ENCODE peak calls at places on chromosomes 13 and 19, in ten cellular contexts. One of them, this sample, is unnamed.

GRCh38 chr13:105721056-105721455 is 814.4 kb downstream of the EFNB2 start:
- DNase-seq in retinal pigment epithelial cell: no peak
- DNase-seq in cardiac septum: no peak
- DNase-seq in tibial nerve: no peak
- DNase-seq in neural crest cell: no peak
- DNase-seq in stimulated activated CD8-positive, alpha-beta memory T cell treated with anti-CD3 and anti-CD28 coated beads, Interleukin-4, amount 100 ng/mL, for 1 hour: no peak
- DNase-seq in body of pancreas: no peak
- DNase-seq in anterior cingulate cortex: no peak
- DNase-seq in activated CD4-positive, alpha-beta memory T cell treated with anti-CD3 and anti-CD28 coated beads, Interleukin-2, amount 10 ng/mL, durations not matched to agents 7 days and 5 days: no peak
- DNase-seq in activated T-cell treated with anti-CD3 and anti-CD28 coated beads, Interleukin-2, amount 50 U/mL, for 4 hours: no peak
- DNase-seq in this sample: no peak

GRCh38 chr19:29445246-29445645 is 80.5 kb upstream of the VSTM2B start:
- DNase-seq in neural crest cell: no peak
- DNase-seq in activated CD4-positive, alpha-beta memory T cell treated with anti-CD3 and anti-CD28 coated beads, Interleukin-2, amount 10 ng/mL, durations not matched to agents 7 days and 5 days: no peak
- DNase-seq in activated T-cell treated with anti-CD3 and anti-CD28 coated beads, Interleukin-2, amount 50 U/mL, for 4 hours: no peak
- DNase-seq in cardiac septum: no peak
- DNase-seq in anterior cingulate cortex: no peak
- DNase-seq in tibial nerve: no peak
- DNase-seq in retinal pigment epithelial cell: no peak
- DNase-seq in body of pancreas: no peak
- DNase-seq in stimulated activated CD8-positive, alpha-beta memory T cell treated with anti-CD3 and anti-CD28 coated beads, Interleukin-4, amount 100 ng/mL, for 1 hour: no peak
- DNase-seq in this sample: no peak

GRCh38 chr13:78035500-78035899 is 116.9 kb upstream of the EDNRB start:
- DNase-seq in stimulated activated CD8-positive, alpha-beta memory T cell treated with anti-CD3 and anti-CD28 coated beads, Interleukin-4, amount 100 ng/mL, for 1 hour: no peak
- DNase-seq in anterior cingulate cortex: no peak
- DNase-seq in activated CD4-positive, alpha-beta memory T cell treated with anti-CD3 and anti-CD28 coated beads, Interleukin-2, amount 10 ng/mL, durations not matched to agents 7 days and 5 days: no peak
- DNase-seq in retinal pigment epithelial cell: no peak
- DNase-seq in body of pancreas: no peak
- DNase-seq in activated T-cell treated with anti-CD3 and anti-CD28 coated beads, Interleukin-2, amount 50 U/mL, for 4 hours: no peak
- DNase-seq in tibial nerve: no peak
- DNase-seq in neural crest cell: no peak
- DNase-seq in cardiac septum: no peak
- DNase-seq in this sample: no peak

GRCh38 chr13:36875955-36876354 is 44.1 kb downstream of the SMAD9 start:
- DNase-seq in body of pancreas: no peak
- DNase-seq in retinal pigment epithelial cell: no peak
- DNase-seq in stimulated activated CD8-positive, alpha-beta memory T cell treated with anti-CD3 and anti-CD28 coated beads, Interleukin-4, amount 100 ng/mL, for 1 hour: no peak
- DNase-seq in cardiac septum: no peak
- DNase-seq in neural crest cell: no peak
- DNase-seq in activated T-cell treated with anti-CD3 and anti-CD28 coated beads, Interleukin-2, amount 50 U/mL, for 4 hours: no peak
- DNase-seq in tibial nerve: no peak
- DNase-seq in activated CD4-positive, alpha-beta memory T cell treated with anti-CD3 and anti-CD28 coated beads, Interleukin-2, amount 10 ng/mL, durations not matched to agents 7 days and 5 days: no peak
- DNase-seq in anterior cingulate cortex: no peak
- DNase-seq in this sample: no peak

GRCh38 chr19:53076984-53077383 is 26.2 kb downstream of the ZNF160 start:
- DNase-seq in cardiac septum: no peak
- DNase-seq in neural crest cell: peak; percentile 66
- DNase-seq in activated CD4-positive, alpha-beta memory T cell treated with anti-CD3 and anti-CD28 coated beads, Interleukin-2, amount 10 ng/mL, durations not matched to agents 7 days and 5 days: no peak
- DNase-seq in retinal pigment epithelial cell: peak; percentile 7
- DNase-seq in activated T-cell treated with anti-CD3 and anti-CD28 coated beads, Interleukin-2, amount 50 U/mL, for 4 hours: no peak
- DNase-seq in body of pancreas: peak; percentile 40
- DNase-seq in tibial nerve: peak; percentile 16
- DNase-seq in anterior cingulate cortex: no peak
- DNase-seq in stimulated activated CD8-positive, alpha-beta memory T cell treated with anti-CD3 and anti-CD28 coated beads, Interleukin-4, amount 100 ng/mL, for 1 hour: no peak
- DNase-seq in this sample: no peak

GRCh38 chr13:99018418-99019180 is 40.7 kb upstream of the DOCK9 start:
- DNase-seq in anterior cingulate cortex: no peak
- DNase-seq in stimulated activated CD8-positive, alpha-beta memory T cell treated with anti-CD3 and anti-CD28 coated beads, Interleukin-4, amount 100 ng/mL, for 1 hour: no peak
- DNase-seq in activated CD4-positive, alpha-beta memory T cell treated with anti-CD3 and anti-CD28 coated beads, Interleukin-2, amount 10 ng/mL, durations not matched to agents 7 days and 5 days: no peak
- DNase-seq in activated T-cell treated with anti-CD3 and anti-CD28 coated beads, Interleukin-2, amount 50 U/mL, for 4 hours: no peak
- DNase-seq in neural crest cell: no peak
- DNase-seq in body of pancreas: no peak
- DNase-seq in cardiac septum: no peak
- DNase-seq in retinal pigment epithelial cell: peak; percentile 27
- DNase-seq in tibial nerve: no peak
- DNase-seq in this sample: no peak

GRCh38 chr19:5587661-5588060 is 19.9 kb upstream of the TINCR start:
- DNase-seq in retinal pigment epithelial cell: no peak
- DNase-seq in stimulated activated CD8-positive, alpha-beta memory T cell treated with anti-CD3 and anti-CD28 coated beads, Interleukin-4, amount 100 ng/mL, for 1 hour: no peak
- DNase-seq in body of pancreas: no peak
- DNase-seq in activated T-cell treated with anti-CD3 and anti-CD28 coated beads, Interleukin-2, amount 50 U/mL, for 4 hours: no peak
- DNase-seq in anterior cingulate cortex: no peak
- DNase-seq in neural crest cell: no peak
- DNase-seq in cardiac septum: no peak
- DNase-seq in activated CD4-positive, alpha-beta memory T cell treated with anti-CD3 and anti-CD28 coated beads, Interleukin-2, amount 10 ng/mL, durations not matched to agents 7 days and 5 days: no peak
- DNase-seq in tibial nerve: no peak
- DNase-seq in this sample: no peak

GRCh38 chr13:112250788-112251445 is 125.2 kb upstream of the SPACA7 start:
- DNase-seq in neural crest cell: no peak
- DNase-seq in anterior cingulate cortex: no peak
- DNase-seq in retinal pigment epithelial cell: no peak
- DNase-seq in tibial nerve: no peak
- DNase-seq in body of pancreas: no peak
- DNase-seq in stimulated activated CD8-positive, alpha-beta memory T cell treated with anti-CD3 and anti-CD28 coated beads, Interleukin-4, amount 100 ng/mL, for 1 hour: no peak
- DNase-seq in activated T-cell treated with anti-CD3 and anti-CD28 coated beads, Interleukin-2, amount 50 U/mL, for 4 hours: no peak
- DNase-seq in cardiac septum: no peak
- DNase-seq in activated CD4-positive, alpha-beta memory T cell treated with anti-CD3 and anti-CD28 coated beads, Interleukin-2, amount 10 ng/mL, durations not matched to agents 7 days and 5 days: no peak
- DNase-seq in this sample: no peak

GRCh38 chr19:51364200-51365106 is 1.7 kb downstream of the ETFB start:
- DNase-seq in activated CD4-positive, alpha-beta memory T cell treated with anti-CD3 and anti-CD28 coated beads, Interleukin-2, amount 10 ng/mL, durations not matched to agents 7 days and 5 days: no peak
- DNase-seq in cardiac septum: peak; percentile 57
- DNase-seq in stimulated activated CD8-positive, alpha-beta memory T cell treated with anti-CD3 and anti-CD28 coated beads, Interleukin-4, amount 100 ng/mL, for 1 hour: no peak
- DNase-seq in activated T-cell treated with anti-CD3 and anti-CD28 coated beads, Interleukin-2, amount 50 U/mL, for 4 hours: no peak
- DNase-seq in anterior cingulate cortex: no peak
- DNase-seq in body of pancreas: no peak
- DNase-seq in retinal pigment epithelial cell: no peak
- DNase-seq in tibial nerve: no peak
- DNase-seq in neural crest cell: no peak
- DNase-seq in this sample: no peak

GRCh38 chr19:42480335-42481095 is 37.8 kb upstream of the CXCL17 start:
- DNase-seq in retinal pigment epithelial cell: no peak
- DNase-seq in body of pancreas: peak; percentile 56
- DNase-seq in activated T-cell treated with anti-CD3 and anti-CD28 coated beads, Interleukin-2, amount 50 U/mL, for 4 hours: peak; percentile 31
- DNase-seq in neural crest cell: no peak
- DNase-seq in stimulated activated CD8-positive, alpha-beta memory T cell treated with anti-CD3 and anti-CD28 coated beads, Interleukin-4, amount 100 ng/mL, for 1 hour: no peak
- DNase-seq in tibial nerve: no peak
- DNase-seq in cardiac septum: peak; percentile 77
- DNase-seq in activated CD4-positive, alpha-beta memory T cell treated with anti-CD3 and anti-CD28 coated beads, Interleukin-2, amount 10 ng/mL, durations not matched to agents 7 days and 5 days: peak; percentile 58
- DNase-seq in anterior cingulate cortex: no peak
- DNase-seq in this sample: peak; percentile 40

GRCh38 chr13:46297338-46297737 is 85.6 kb downstream of the LRRC63 start:
- DNase-seq in activated T-cell treated with anti-CD3 and anti-CD28 coated beads, Interleukin-2, amount 50 U/mL, for 4 hours: no peak
- DNase-seq in retinal pigment epithelial cell: no peak
- DNase-seq in cardiac septum: no peak
- DNase-seq in stimulated activated CD8-positive, alpha-beta memory T cell treated with anti-CD3 and anti-CD28 coated beads, Interleukin-4, amount 100 ng/mL, for 1 hour: no peak
- DNase-seq in tibial nerve: no peak
- DNase-seq in activated CD4-positive, alpha-beta memory T cell treated with anti-CD3 and anti-CD28 coated beads, Interleukin-2, amount 10 ng/mL, durations not matched to agents 7 days and 5 days: no peak
- DNase-seq in body of pancreas: no peak
- DNase-seq in neural crest cell: no peak
- DNase-seq in anterior cingulate cortex: no peak
- DNase-seq in this sample: no peak

GRCh38 chr19:4536798-4537197 is 1.8 kb upstream of the PLIN5 start:
- DNase-seq in cardiac septum: no peak
- DNase-seq in stimulated activated CD8-positive, alpha-beta memory T cell treated with anti-CD3 and anti-CD28 coated beads, Interleukin-4, amount 100 ng/mL, for 1 hour: no peak
- DNase-seq in tibial nerve: no peak
- DNase-seq in activated T-cell treated with anti-CD3 and anti-CD28 coated beads, Interleukin-2, amount 50 U/mL, for 4 hours: no peak
- DNase-seq in anterior cingulate cortex: no peak
- DNase-seq in activated CD4-positive, alpha-beta memory T cell treated with anti-CD3 and anti-CD28 coated beads, Interleukin-2, amount 10 ng/mL, durations not matched to agents 7 days and 5 days: no peak
- DNase-seq in neural crest cell: no peak
- DNase-seq in body of pancreas: peak; percentile 58
- DNase-seq in retinal pigment epithelial cell: no peak
- DNase-seq in this sample: no peak

GRCh38 chr13:50366488-50367174 is 351.4 kb downstream of the KCNRG start:
- DNase-seq in stimulated activated CD8-positive, alpha-beta memory T cell treated with anti-CD3 and anti-CD28 coated beads, Interleukin-4, amount 100 ng/mL, for 1 hour: no peak
- DNase-seq in tibial nerve: no peak
- DNase-seq in body of pancreas: no peak
- DNase-seq in retinal pigment epithelial cell: no peak
- DNase-seq in anterior cingulate cortex: no peak
- DNase-seq in activated CD4-positive, alpha-beta memory T cell treated with anti-CD3 and anti-CD28 coated beads, Interleukin-2, amount 10 ng/mL, durations not matched to agents 7 days and 5 days: peak; percentile 53
- DNase-seq in neural crest cell: no peak
- DNase-seq in activated T-cell treated with anti-CD3 and anti-CD28 coated beads, Interleukin-2, amount 50 U/mL, for 4 hours: no peak
- DNase-seq in cardiac septum: no peak
- DNase-seq in this sample: no peak

GRCh38 chr19:50486823-50487515 is 10.3 kb upstream of the GARIN5A start:
- DNase-seq in retinal pigment epithelial cell: no peak
- DNase-seq in cardiac septum: no peak
- DNase-seq in neural crest cell: peak; percentile 67
- DNase-seq in activated CD4-positive, alpha-beta memory T cell treated with anti-CD3 and anti-CD28 coated beads, Interleukin-2, amount 10 ng/mL, durations not matched to agents 7 days and 5 days: peak; percentile 63
- DNase-seq in anterior cingulate cortex: no peak
- DNase-seq in body of pancreas: no peak
- DNase-seq in stimulated activated CD8-positive, alpha-beta memory T cell treated with anti-CD3 and anti-CD28 coated beads, Interleukin-4, amount 100 ng/mL, for 1 hour: peak; percentile 23
- DNase-seq in tibial nerve: no peak
- DNase-seq in activated T-cell treated with anti-CD3 and anti-CD28 coated beads, Interleukin-2, amount 50 U/mL, for 4 hours: peak; percentile 26
- DNase-seq in this sample: peak; percentile 36

GRCh38 chr19:45506246-45506990 is 861 bp upstream of the VASP start:
- DNase-seq in neural crest cell: peak; percentile 91
- DNase-seq in activated CD4-positive, alpha-beta memory T cell treated with anti-CD3 and anti-CD28 coated beads, Interleukin-2, amount 10 ng/mL, durations not matched to agents 7 days and 5 days: peak; percentile 97
- DNase-seq in cardiac septum: peak; percentile 99
- DNase-seq in tibial nerve: peak; percentile 92
- DNase-seq in stimulated activated CD8-positive, alpha-beta memory T cell treated with anti-CD3 and anti-CD28 coated beads, Interleukin-4, amount 100 ng/mL, for 1 hour: peak; percentile 99
- DNase-seq in body of pancreas: peak; percentile 96
- DNase-seq in retinal pigment epithelial cell: peak; percentile 69
- DNase-seq in activated T-cell treated with anti-CD3 and anti-CD28 coated beads, Interleukin-2, amount 50 U/mL, for 4 hours: peak; percentile 100
- DNase-seq in anterior cingulate cortex: no peak
- DNase-seq in this sample: peak; percentile 97

This sample was measured in MG63.